ENCODE peak calls at places on chromosomes 11 and 22, in five cellular contexts. One of them, this sample, is unnamed.

GRCh38 chr22:49670610-49671330 is 156.9 kb downstream of the BRD1 start:
- DNase-seq in cardiac fibroblast: no peak
- DNase-seq in mucosa of descending colon: no peak
- DNase-seq in ovary: no peak
- DNase-seq in fibroblast of pulmonary artery: no peak
- DNase-seq in this sample: no peak

GRCh38 chr11:123174196-123175183 is 20.6 kb downstream of the CLMP start:
- DNase-seq in cardiac fibroblast: peak
- DNase-seq in mucosa of descending colon: no peak
- DNase-seq in fibroblast of pulmonary artery: peak
- DNase-seq in ovary: peak
- DNase-seq in this sample: peak

GRCh38 chr11:74532496-74533246 is 39.1 kb upstream of the LIPT2 start:
- DNase-seq in fibroblast of pulmonary artery: no peak
- DNase-seq in mucosa of descending colon: no peak
- DNase-seq in cardiac fibroblast: no peak
- DNase-seq in ovary: no peak
- DNase-seq in this sample: no peak

GRCh38 chr22:31857247-31857646 is 87.1 kb upstream of the YWHAH start:
- DNase-seq in fibroblast of pulmonary artery: no peak
- DNase-seq in cardiac fibroblast: no peak
- DNase-seq in mucosa of descending colon: no peak
- DNase-seq in ovary: no peak
- DNase-seq in this sample: no peak

GRCh38 chr11:124863137-124863825 is 2.0 kb upstream of the ROBO3 start:
- DNase-seq in fibroblast of pulmonary artery: peak
- DNase-seq in mucosa of descending colon: no peak
- DNase-seq in cardiac fibroblast: peak
- DNase-seq in ovary: peak
- DNase-seq in this sample: peak

GRCh38 chr11:121557348-121557747 is 104.6 kb upstream of the SORL1-AS1 start:
- DNase-seq in ovary: no peak
- DNase-seq in mucosa of descending colon: no peak
- DNase-seq in fibroblast of pulmonary artery: no peak
- DNase-seq in cardiac fibroblast: no peak
- DNase-seq in this sample: no peak

GRCh38 chr11:8759634-8760033 is 77.0 kb downstream of the RPL27A start:
- DNase-seq in ovary: peak
- DNase-seq in mucosa of descending colon: no peak
- DNase-seq in cardiac fibroblast: no peak
- DNase-seq in fibroblast of pulmonary artery: no peak
- DNase-seq in this sample: peak

GRCh38 chr11:95016133-95016532 is 8.9 kb upstream of the KDM4E start:
- DNase-seq in fibroblast of pulmonary artery: no peak
- DNase-seq in cardiac fibroblast: no peak
- DNase-seq in ovary: no peak
- DNase-seq in mucosa of descending colon: no peak
- DNase-seq in this sample: no peak

GRCh38 chr22:48366056-48366455 is 1461.6 kb downstream of the BRD1 start:
- DNase-seq in fibroblast of pulmonary artery: no peak
- DNase-seq in cardiac fibroblast: no peak
- DNase-seq in ovary: no peak
- DNase-seq in mucosa of descending colon: no peak
- DNase-seq in this sample: no peak

DNA sequence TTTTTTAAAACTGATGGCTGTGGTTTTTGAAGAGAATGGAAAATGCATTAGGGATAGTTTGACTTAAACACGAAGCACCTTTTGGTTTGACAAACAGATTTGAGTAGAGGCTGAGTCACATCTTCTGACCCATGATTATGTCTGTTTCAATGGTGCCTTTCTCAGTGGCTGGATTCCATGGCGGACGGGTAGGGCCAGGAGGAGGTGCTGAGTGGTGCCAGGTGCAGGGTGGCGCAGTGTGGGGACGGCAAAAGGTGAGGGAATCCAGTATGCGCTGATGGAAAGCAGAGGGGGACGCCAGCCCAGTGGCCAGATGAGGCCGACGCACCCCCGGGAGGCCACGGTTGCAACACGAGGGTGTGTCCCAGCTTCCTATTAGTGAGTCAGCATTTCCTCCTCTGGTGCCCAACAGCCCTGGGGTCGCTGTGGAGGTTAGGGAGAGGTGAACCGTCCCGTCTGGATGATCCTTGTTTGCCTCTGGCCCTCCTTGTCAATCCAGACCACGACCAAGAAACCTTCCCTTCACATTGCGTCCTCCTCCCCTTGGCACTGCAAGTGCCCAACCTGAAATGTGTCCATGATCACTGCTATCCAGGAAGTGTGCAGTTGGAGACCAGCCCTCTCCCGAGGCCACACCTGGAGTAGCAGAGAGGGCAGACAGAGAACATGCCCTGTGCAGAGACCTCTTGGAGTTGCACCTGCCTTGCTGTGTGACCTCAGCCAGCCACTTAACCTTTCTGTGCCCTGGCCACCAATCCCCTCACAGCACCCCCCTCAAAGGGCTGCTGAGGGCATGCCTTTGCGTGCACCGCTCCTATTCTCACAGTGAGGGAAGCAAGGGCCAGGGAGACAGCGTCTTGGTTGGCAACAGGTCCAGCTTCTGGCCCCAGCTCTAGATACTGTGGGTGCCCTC is 32.5 kb upstream of the ATXN10 start:
- DNase-seq in ovary: peak
- DNase-seq in cardiac fibroblast: peak
- DNase-seq in mucosa of descending colon: peak
- DNase-seq in fibroblast of pulmonary artery: peak
- DNase-seq in this sample: peak
- TF ChIP-seq CTCF in ovary: no peak
- TF ChIP-seq CTCF in cardiac fibroblast: no peak
- TF ChIP-seq CTCF in mucosa of descending colon: no peak
- TF ChIP-seq CTCF in fibroblast of pulmonary artery: no peak
- TF ChIP-seq CTCF in this sample: peak

DNA sequence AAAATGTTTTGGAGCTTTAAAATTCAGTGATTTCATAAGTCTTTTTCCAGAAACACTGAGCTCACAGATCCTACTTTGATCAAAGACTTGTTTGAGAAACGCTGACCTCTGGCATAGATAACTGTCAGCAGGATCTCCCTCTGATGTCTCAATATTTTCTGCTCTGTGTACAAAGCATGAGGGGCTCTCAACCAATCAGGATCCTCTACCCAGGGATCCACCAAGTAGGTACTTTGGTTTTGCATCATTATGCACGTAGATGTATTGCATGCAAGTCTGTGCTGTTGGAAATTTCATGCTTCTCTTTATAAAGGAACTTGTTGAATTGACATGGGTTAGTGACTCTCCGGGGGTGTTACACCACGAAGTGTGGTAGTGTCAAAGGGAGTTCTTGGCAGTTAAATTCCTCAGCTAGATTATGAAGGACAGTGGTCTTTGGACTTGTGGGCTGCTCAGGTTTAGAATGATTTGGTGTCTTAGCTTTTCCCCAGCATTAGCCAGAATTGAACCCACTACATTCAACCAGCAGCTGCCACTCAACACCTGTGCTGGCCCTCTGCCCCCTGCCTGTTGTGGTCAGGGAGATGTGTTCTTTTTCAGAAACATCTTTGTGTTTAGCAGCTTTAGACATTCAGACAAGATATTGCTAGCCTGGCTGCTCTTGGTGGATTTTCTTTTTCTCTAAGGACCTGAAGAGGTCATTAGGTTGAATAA is 1.7 kb upstream of the DIXDC1 start:
- DNase-seq in mucosa of descending colon: no peak
- DNase-seq in ovary: no peak
- DNase-seq in cardiac fibroblast: peak
- DNase-seq in fibroblast of pulmonary artery: peak
- DNase-seq in this sample: no peak
- H3K4me3 ChIP-seq in mucosa of descending colon: no peak
- H3K4me3 ChIP-seq in ovary: no peak
- H3K4me3 ChIP-seq in cardiac fibroblast: no peak
- H3K4me3 ChIP-seq in fibroblast of pulmonary artery: no peak
- H3K4me3 ChIP-seq in this sample: no peak

GRCh38 chr11:132186699-132187098 is 816.3 kb downstream of the NTM start:
- DNase-seq in mucosa of descending colon: no peak
- DNase-seq in ovary: no peak
- DNase-seq in cardiac fibroblast: no peak
- DNase-seq in fibroblast of pulmonary artery: no peak
- DNase-seq in this sample: no peak
- TF ChIP-seq CTCF in mucosa of descending colon: no peak
- TF ChIP-seq CTCF in ovary: no peak
- TF ChIP-seq CTCF in cardiac fibroblast: peak
- TF ChIP-seq CTCF in fibroblast of pulmonary artery: peak
- TF ChIP-seq CTCF in this sample: no peak

DNA sequence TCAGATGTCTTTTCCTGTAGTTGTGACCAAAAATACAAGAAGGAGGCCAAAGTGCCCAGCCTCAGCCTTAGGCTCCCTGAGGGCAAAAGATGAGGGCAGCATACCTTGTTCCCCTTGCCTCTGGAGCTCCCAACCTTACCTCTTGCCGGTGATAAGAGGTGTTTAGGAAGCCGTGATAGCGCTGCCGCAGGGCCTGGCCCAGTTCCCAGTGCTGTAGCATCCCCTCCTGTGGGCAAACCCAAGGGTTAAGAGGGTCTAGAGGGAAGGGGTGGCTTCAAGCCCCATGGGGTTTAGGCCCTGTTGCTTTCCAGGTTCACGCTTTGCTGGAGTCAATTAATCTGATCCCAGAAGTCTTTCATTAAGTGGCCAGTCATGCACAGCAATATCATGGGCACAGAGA is 1.1 kb downstream of the ACP2 start:
- DNase-seq in cardiac fibroblast: no peak
- DNase-seq in ovary: no peak
- DNase-seq in mucosa of descending colon: no peak
- DNase-seq in fibroblast of pulmonary artery: no peak
- DNase-seq in this sample: no peak
- H3K4me3 ChIP-seq in cardiac fibroblast: no peak
- H3K4me3 ChIP-seq in ovary: no peak
- H3K4me3 ChIP-seq in mucosa of descending colon: no peak
- H3K4me3 ChIP-seq in fibroblast of pulmonary artery: peak
- H3K4me3 ChIP-seq in this sample: peak

DNA sequence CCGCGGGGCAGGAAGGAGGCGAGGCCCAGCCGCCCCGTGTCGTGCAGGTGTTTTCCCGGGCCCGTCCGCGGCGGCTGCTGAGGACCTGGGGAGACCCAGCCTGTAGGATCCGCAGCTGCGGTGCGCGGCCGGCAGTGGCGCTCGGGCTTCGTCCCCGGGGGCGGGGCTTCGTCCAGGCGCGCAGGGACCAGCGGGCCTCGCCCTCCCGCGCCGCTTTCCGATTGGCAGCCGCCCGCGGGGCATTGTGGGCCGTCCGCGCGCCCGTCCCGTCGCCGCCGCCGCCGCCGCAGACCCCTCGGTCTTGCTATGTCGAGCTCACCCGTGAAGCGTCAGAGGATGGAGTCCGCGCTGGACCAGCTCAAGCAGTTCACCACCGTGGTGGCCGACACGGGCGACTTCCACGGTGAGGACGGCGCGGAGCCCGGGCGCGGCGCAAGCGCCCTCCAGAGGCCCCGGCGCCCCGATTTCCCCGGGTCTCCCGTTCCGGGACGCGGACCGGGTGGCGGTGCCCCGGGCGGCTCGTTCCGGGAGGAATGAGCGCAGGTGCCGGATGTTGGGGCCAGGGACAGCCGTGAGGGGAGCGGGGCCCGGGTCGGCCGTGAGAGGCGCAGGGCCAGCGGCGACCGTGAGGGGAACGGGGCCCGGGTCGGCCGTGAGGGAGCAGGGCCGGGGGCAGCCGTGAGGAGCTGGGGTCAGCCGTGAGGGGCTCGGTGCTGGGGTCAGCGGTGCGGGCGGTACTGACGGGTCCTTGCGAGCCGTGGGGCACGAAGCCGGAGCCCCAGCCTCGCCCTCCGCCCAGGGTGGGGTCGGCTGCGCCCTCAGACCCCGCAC is at the start of gene TALDO1:
- DNase-seq in cardiac fibroblast: peak
- DNase-seq in fibroblast of pulmonary artery: peak
- DNase-seq in mucosa of descending colon: peak
- DNase-seq in ovary: peak
- DNase-seq in this sample: peak
- TF ChIP-seq CTCF in cardiac fibroblast: no peak
- TF ChIP-seq CTCF in fibroblast of pulmonary artery: no peak
- TF ChIP-seq CTCF in mucosa of descending colon: no peak
- TF ChIP-seq CTCF in ovary: peak
- TF ChIP-seq CTCF in this sample: no peak

DNA sequence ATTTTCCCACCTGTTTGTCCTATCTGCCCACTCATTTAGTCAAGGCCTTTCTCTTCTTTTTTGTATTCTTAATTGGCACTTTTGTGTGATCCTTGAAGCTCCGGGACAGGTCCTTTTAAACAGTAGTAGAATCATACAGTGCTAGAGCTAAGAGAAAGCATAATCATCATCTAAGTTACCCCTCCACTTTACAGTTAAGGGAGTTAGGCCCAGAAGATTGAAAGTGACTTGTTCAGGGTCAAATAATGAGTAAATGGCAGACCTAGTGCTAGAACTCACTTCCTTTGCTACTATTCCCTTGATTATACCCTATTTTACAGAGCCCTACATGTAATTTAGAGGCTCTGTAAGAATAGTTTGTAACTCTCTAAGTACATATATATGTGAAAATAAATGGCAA is 2.5 kb downstream of the USP47 start:
- DNase-seq in mucosa of descending colon: no peak
- DNase-seq in cardiac fibroblast: no peak
- DNase-seq in fibroblast of pulmonary artery: no peak
- DNase-seq in ovary: no peak
- DNase-seq in this sample: no peak
- H3K4me3 ChIP-seq in mucosa of descending colon: no peak
- H3K4me3 ChIP-seq in cardiac fibroblast: peak
- H3K4me3 ChIP-seq in fibroblast of pulmonary artery: peak
- H3K4me3 ChIP-seq in ovary: peak
- H3K4me3 ChIP-seq in this sample: peak

GRCh38 chr11:36056160-36056751 is 112.4 kb downstream of the LDLRAD3 start:
- DNase-seq in ovary: peak
- DNase-seq in cardiac fibroblast: peak
- DNase-seq in mucosa of descending colon: no peak
- DNase-seq in fibroblast of pulmonary artery: peak
- DNase-seq in this sample: peak
- TF ChIP-seq CTCF in ovary: no peak
- TF ChIP-seq CTCF in cardiac fibroblast: peak
- TF ChIP-seq CTCF in mucosa of descending colon: no peak
- TF ChIP-seq CTCF in fibroblast of pulmonary artery: peak
- TF ChIP-seq CTCF in this sample: peak

This sample was measured in AG10803.